ENCODE peak calls at places on chromosomes 16 and 17, in ten cellular contexts. X is prostate gland, N is H1, Y is vagina, U is transverse colon, T is spleen, G is upper lobe of left lung, F is K562, J is stomach, D is GM12878. S is an unnamed sample. For H3K4me1, the result is how much of the 10 kb centered on the place peaks cover.

GRCh38 chr17:15264542-15264941 is 584 bp downstream of the PMP22 start:
- DNase-seq in X (peak), N (no peak), Y (no peak), U (peak), T (peak), G (peak), F (no peak), J (peak), D (no peak), S (no peak)

GRCh38 chr17:65583921-65584603 is 22.6 kb upstream of the AXIN2 start:
- DNase-seq in X (no peak), N (no peak), Y (no peak), U (no peak), T (no peak), G (no peak), F (no peak), J (no peak), D (no peak), S (no peak)

GRCh38 chr17:47288531-47289116 is 35.0 kb downstream of the ITGB3 start:
- DNase-seq in X (no peak), N (no peak), Y (no peak), U (no peak), T (no peak), G (no peak), F (peak), J (no peak), D (no peak), S (no peak)

GRCh38 chr17:50845260-50846147 is 10.1 kb downstream of the WFIKKN2 start:
- DNase-seq in X (no peak), N (no peak), Y (peak), U (no peak), T (no peak), G (no peak), F (no peak), J (no peak), D (no peak), S (peak)

GRCh38 chr17:4631836-4632582 is 9.5 kb downstream of the ALOX15 start:
- DNase-seq in X (no peak), N (peak), Y (no peak), U (no peak), T (no peak), G (peak), F (no peak), J (no peak), D (no peak), S (no peak)

GRCh38 chr17:1011760-1012735 is 15.1 kb downstream of the TIMM22 start:
- DNase-seq in X (no peak), N (no peak), Y (no peak), U (no peak), T (peak), G (peak), F (no peak), J (no peak), D (no peak), S (no peak)

GRCh38 chr17:6677158-6677831 is 25.7 kb downstream of the C17orf100 start:
- DNase-seq in X (no peak), N (no peak), Y (no peak), U (no peak), T (no peak), G (peak), F (no peak), J (peak), D (no peak), S (no peak)

GRCh38 chr17:7803981-7804380 is 30.0 kb upstream of the KDM6B start:
- DNase-seq in X (peak), N (no peak), Y (no peak), U (peak), T (peak), G (no peak), F (no peak), J (peak), D (no peak), S (no peak)

GRCh38 chr16:30949655-30950515 is 1.0 kb downstream of the ORAI3 start:
- DNase-seq in X (peak), N (peak), Y (no peak), U (peak), T (peak), G (no peak), F (peak), J (peak), D (peak), S (peak)

GRCh38 chr16:22031483-22032083 is 23.7 kb downstream of the MOSMO start:
- DNase-seq in X (no peak), N (no peak), Y (no peak), U (no peak), T (no peak), G (no peak), F (no peak), J (no peak), D (no peak), S (no peak)

DNA sequence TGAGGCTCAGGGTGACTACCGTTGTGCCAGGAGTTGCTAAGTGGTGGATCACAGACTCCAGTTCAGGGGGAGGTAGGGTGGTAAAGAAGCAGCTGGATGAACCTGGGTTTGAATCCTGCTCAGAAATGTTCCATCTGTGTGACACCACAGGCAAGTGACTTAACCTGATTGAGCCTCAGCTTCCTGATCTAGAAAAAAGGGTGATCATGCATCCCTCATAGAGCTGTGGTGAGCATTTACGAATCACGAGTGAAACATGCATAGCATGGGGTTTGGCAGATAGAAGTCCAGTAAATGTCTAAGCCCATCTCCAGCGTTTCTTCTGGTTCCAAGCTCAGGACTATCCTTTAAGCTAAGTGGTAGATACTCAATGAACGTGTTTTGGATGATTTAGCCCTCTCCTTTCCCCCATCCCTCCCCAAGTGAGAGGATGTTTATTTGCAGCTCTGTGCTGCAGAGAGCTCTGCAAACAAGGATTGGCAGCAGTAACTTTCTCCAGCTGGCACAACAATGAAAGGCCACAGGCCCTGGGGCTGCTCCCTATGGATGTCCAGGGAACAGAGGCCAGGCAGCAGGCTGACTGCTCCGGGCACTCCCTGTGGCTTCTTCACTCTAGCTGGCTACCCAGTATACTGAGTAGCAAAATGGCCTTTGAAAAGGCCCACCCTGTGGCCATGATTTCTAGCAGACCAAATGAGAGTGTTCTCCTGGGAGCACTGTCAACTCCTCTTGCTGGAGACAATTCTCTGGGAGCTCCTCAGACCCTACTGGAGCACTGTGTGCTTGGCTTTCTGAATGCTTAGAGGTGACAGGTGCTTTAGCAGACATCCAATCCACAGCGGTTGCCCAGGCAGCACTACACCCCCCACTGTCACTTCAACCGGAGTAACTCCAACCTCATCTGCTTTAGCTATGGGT is 21.3 kb downstream of the CA4 start:
- DNase-seq in X (no peak), N (no peak), Y (no peak), U (no peak), T (no peak), G (no peak), F (no peak), J (peak), D (no peak), S (no peak)
- H3K4me1 ChIP-seq in X (under half), N (under half), Y (under half), U (half or more), T (under half), G (under half), F (under half), J (under half), D (under half), S (under half)

GRCh38 chr16:89721644-89722391 is 481 bp downstream of the ZNF276 start:
- DNase-seq in X (peak), N (no peak), Y (no peak), U (peak), T (peak), G (peak), F (peak), J (peak), D (no peak), S (no peak)
- TF ChIP-seq POLR2AphosphoS5 in X (no peak), N (no peak), Y (no peak), U (peak), T (peak), G (peak), F (no peak), J (peak), D (no peak), S (no peak)

GRCh38 chr16:3282747-3283524 is at the start of gene ZNF263:
- DNase-seq in X (peak), N (peak), Y (peak), U (peak), T (peak), G (peak), F (peak), J (peak), D (peak), S (peak)
- TF ChIP-seq POLR2A in X (peak), N (peak), Y (no peak), U (peak), T (peak), G (peak), F (peak), J (no peak), D (peak), S (peak)

GRCh38 chr16:1584926-1585487 is 26.9 kb downstream of the IFT140 start:
- DNase-seq in X (no peak), N (no peak), Y (no peak), U (no peak), T (no peak), G (no peak), F (no peak), J (no peak), D (no peak), S (no peak)
- H3K4me1 ChIP-seq in X (under half), N (under half), Y (under half), U (under half), T (under half), G (under half), F (under half), J (under half), D (under half), S (under half)

DNA sequence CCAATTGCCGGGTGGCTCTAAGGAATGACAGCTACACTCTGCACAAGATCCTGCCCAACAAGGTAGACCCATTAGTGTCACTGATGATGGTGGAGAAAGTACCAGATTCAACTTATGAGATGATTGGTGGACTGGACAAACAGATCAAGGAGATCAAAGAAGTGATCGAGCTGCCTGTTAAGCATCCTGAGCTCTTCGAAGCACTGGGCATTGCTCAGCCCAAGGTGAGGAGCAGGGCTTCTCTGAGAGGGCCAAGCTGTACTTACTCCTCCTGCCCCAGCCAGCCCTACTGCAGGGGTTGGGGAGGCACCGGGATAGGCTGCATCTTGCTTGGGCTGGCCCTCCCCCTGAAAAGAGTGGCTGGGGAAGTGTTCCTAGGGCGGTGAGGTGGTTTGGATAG is 2.8 kb upstream of the FTSJ3 start:
- DNase-seq in X (no peak), N (no peak), Y (no peak), U (no peak), T (no peak), G (no peak), F (no peak), J (no peak), D (no peak), S (no peak)
- TF ChIP-seq POLR2AphosphoS5 in X (no peak), N (no peak), Y (no peak), U (no peak), T (peak), G (no peak), F (no peak), J (no peak), D (no peak), S (no peak)

GRCh38 chr16:1448536-1449116 is 4.3 kb upstream of the CCDC154 start:
- DNase-seq in X (no peak), N (no peak), Y (no peak), U (no peak), T (no peak), G (peak), F (no peak), J (no peak), D (no peak), S (no peak)
- TF ChIP-seq POLR2A in X (no peak), N (no peak), Y (no peak), U (no peak), T (no peak), G (no peak), F (no peak), J (no peak), D (no peak), S (no peak)

DNA sequence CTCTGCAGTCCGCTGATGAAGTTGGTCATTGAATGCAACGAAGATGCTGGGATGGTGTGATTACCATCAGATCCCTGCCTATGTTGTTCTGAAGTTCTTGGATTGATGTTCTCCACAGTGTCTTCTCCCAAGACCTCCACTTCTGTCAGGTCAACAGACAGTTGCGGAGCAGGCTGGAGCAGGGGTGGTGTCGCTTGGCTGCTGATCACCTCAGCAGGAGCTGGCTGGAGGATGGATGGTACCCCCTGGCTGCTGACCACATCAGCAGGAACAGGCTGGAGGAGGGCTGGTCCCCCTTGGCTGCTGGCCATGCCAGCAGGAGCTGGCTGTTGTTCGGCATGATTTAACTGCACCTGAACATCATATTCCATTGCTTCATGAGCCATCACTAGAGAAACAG is 5.6 kb downstream of the RFWD3 start:
- DNase-seq in X (no peak), N (no peak), Y (no peak), U (no peak), T (no peak), G (no peak), F (no peak), J (no peak), D (no peak), S (no peak)
- H3K4me1 ChIP-seq in X (under half), N (under half), Y (under half), U (under half), T (half or more), G (under half), F (under half), J (under half), D (under half), S (under half)

DNA sequence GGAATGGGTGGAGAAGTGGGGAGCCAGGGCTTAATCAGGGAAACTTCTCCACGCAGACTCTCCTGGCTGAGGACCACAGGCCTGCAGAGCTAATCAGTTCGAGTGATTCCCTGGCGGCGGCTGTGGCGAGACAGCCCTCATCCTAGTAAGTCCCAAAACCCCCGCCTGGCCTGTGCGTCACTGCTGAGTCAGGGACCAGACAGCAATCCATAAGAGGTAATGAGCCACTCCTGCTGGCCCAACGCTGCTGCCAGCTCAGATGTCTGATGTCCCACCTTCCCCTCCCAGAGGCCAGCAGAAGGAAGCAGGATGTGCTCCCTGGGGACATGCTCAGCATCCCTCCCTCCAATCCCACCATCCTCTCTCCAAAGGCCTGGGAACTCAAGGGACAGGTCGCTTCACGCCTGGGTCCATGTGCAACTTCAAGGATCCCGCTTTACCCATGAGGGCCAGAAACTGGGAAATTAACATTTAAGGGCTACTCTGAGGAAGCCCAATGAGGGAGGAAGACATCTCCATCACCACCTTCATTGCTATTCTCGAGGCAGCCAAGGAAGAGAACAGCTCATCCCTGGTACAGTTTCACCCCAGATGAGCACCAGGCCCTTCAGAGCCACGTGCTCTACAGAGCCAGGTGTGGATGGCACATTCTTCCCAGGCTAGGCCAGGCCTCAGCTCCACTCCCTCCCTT is 7.9 kb downstream of the ACLY start:
- DNase-seq in X (no peak), N (no peak), Y (no peak), U (no peak), T (no peak), G (peak), F (no peak), J (no peak), D (no peak), S (no peak)
- TF ChIP-seq POLR2AphosphoS5 in X (no peak), N (no peak), Y (no peak), U (no peak), T (no peak), G (no peak), F (no peak), J (no peak), D (no peak), S (no peak)

GRCh38 chr17:32342603-32343325 is 791 bp upstream of the C17orf75 start:
- DNase-seq in X (no peak), N (peak), Y (no peak), U (no peak), T (no peak), G (no peak), F (peak), J (no peak), D (no peak), S (no peak)

GRCh38 chr17:32341141-32341856 is 674 bp downstream of the C17orf75 start:
- DNase-seq in X (no peak), N (no peak), Y (no peak), U (no peak), T (no peak), G (no peak), F (peak), J (no peak), D (no peak), S (no peak)

GRCh38 chr17:32345953-32346600 is 3.9 kb upstream of the ZNF207 start:
- DNase-seq in X (no peak), N (no peak), Y (no peak), U (no peak), T (no peak), G (no peak), F (peak), J (no peak), D (no peak), S (no peak)

DNA sequence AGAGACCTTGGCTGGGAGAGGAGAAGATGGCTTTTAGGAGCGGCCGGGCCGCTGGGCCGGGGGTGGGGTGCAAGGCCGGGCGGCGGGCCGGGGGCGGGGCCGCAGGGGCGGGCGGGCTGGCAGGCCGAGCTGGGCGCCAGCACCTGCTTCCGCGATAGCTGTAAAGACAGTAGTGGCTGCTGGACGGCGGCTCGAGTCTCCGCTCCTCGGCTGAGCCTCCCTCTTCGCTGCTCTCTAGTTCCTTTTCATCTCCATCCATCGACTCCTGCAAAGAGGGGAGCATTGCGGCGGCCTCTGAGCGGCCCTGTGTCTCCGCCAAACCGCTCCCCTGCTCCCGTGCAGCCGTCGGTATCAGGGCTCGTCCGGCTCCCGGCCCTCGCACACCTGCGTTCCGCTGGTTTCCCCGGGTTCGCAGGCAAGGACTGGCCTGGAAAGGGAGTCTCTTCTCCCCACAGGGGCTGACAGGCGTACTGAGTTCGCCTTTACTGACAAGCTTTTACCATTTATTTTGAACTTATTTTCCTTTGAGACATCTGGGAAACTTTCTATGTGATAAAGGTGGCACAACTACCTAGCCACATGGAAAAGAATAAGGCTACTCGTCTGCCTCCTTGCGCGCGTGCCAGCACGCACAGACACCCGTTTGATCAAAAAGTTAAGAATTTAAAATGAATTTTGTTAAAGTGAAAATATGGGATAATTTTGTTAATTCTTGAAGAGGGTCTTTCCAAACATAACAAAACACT is at the start of gene C17orf75:
- DNase-seq in X (peak), N (peak), Y (no peak), U (peak), T (peak), G (peak), F (peak), J (peak), D (peak), S (peak)
- TF ChIP-seq POLR2A in X (peak), N (peak), Y (no peak), U (peak), T (no peak), G (no peak), F (peak), J (no peak), D (peak), S (peak)

DNA sequence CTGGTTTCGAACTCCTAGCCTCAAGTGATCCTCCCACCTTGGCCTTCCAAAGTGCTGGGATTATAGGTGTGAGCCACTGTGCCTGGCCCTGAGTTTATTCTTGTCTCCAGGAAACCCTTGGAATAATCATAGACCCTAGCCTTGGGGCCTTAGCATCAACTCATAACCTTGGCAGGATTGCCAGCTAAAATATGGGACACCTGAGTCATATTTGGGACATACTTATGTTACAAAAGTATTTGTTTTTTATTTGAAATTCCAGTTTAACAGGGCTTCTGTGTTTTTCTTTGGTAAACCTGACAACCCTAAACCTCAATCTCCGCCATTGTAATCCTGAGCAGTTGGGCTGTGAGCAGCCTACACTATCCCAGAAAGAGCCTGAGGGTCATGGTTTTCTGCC is 28.6 kb upstream of the TNS4 start:
- DNase-seq in X (no peak), N (no peak), Y (no peak), U (no peak), T (peak), G (no peak), F (no peak), J (no peak), D (no peak), S (no peak)
- H3K4me1 ChIP-seq in X (under half), N (under half), Y (half or more), U (under half), T (half or more), G (under half), F (under half), J (under half), D (under half), S (under half)

S was measured in suprapubic skin.